ENCODE peak calls at places on chromosome 17, in five cellular contexts. D, S, U, I and W are unnamed samples.

GRCh38 chr17:50763716-50764450 is 3.4 kb downstream of the ANKRD40CL start:
- DNase-seq in D (no peak), U (no peak), S (no peak), I (no peak), W (no peak)

GRCh38 chr17:69870751-69871199 is 204.2 kb upstream of the KCNJ16 start:
- DNase-seq in S (no peak), I (no peak), U (no peak), D (no peak), W (no peak)

GRCh38 chr17:41446806-41447205 is 6.0 kb upstream of the KRT38 start:
- DNase-seq in S (no peak), D (no peak), U (no peak), I (no peak), W (no peak)

GRCh38 chr17:58326609-58327341 is 1.8 kb downstream of the TSPOAP1 start:
- DNase-seq in D (no peak), U (no peak), I (no peak), S (no peak), W (peak; percentile 22)

GRCh38 chr17:18031955-18032354 is 7.0 kb downstream of the ATPAF2 start:
- DNase-seq in S (no peak), D (no peak), U (no peak), I (no peak), W (no peak)

GRCh38 chr17:49849711-49850610 is 2.1 kb upstream of the TAC4 start:
- DNase-seq in S (no peak), D (no peak), U (no peak), I (no peak), W (no peak)

GRCh38 chr17:17778308-17779014 is 58.3 kb downstream of the SREBF1 start:
- DNase-seq in I (no peak), S (no peak), D (no peak), U (no peak), W (peak; percentile 68)

GRCh38 chr17:70597774-70598173 is 428.4 kb downstream of the KCNJ2 start:
- DNase-seq in S (no peak), I (no peak), U (no peak), D (no peak), W (no peak)

GRCh38 chr17:38621538-38621937 is 15.8 kb upstream of the SRCIN1 start:
- DNase-seq in S (no peak), U (no peak), I (no peak), D (peak; percentile 14), W (no peak)

GRCh38 chr17:41464682-41465081 is 2.5 kb downstream of the KRT32 start:
- DNase-seq in U (no peak), S (no peak), I (peak; percentile 79), D (no peak), W (no peak)

DNA sequence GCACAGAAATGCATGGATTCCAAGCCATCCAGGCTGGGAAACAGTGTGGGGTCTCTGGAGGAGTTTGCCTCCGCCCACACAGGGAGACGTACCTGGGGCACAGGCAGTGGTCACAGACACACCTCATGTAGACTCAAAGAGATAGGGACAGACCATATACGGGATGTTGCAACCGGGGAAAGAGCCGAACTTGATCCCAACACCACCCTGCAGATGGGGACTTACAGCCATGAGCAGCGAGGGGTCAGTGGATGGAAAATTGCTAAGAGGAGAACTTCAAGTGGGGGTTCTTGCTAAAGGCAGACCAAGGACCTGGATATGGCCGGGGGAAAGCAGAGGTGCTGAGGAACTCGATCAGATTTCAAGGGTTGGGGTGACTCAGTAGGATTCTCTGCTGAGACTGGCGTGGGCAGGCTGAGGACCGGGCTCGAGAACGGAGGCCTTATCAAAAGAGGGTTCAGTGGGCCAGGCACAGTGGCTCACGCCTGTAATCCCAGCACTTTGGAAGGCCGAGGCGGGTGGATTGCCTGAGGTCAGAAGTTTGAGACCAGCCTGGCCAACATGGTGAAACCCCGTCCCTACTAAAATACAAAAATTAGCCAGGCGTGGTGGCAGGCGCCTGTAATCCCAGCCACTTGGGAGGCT is 12.0 kb upstream of the DNAH17 start:
- DNase-seq in D (no peak), I (no peak), U (no peak), S (peak; percentile 43), W (no peak)
- TF ChIP-seq CHD2 in D (no peak), I (no peak), U (no peak), S (no peak), W (no peak)

GRCh38 chr17:28737316-28737715 is 6.5 kb upstream of the TRAF4 start:
- DNase-seq in U (no peak), S (no peak), I (no peak), D (no peak), W (no peak)

GRCh38 chr17:28738680-28739384 is 5.0 kb upstream of the TRAF4 start:
- DNase-seq in I (no peak), D (no peak), S (no peak), U (peak; percentile 72), W (no peak)

GRCh38 chr17:28735242-28735722 is 6.7 kb downstream of the NEK8 start:
- DNase-seq in S (no peak), D (no peak), U (no peak), I (no peak), W (no peak)

GRCh38 chr17:28740406-28741357 is 3.1 kb upstream of the TRAF4 start:
- DNase-seq in D (no peak), S (no peak), U (no peak), I (no peak), W (no peak)

DNA sequence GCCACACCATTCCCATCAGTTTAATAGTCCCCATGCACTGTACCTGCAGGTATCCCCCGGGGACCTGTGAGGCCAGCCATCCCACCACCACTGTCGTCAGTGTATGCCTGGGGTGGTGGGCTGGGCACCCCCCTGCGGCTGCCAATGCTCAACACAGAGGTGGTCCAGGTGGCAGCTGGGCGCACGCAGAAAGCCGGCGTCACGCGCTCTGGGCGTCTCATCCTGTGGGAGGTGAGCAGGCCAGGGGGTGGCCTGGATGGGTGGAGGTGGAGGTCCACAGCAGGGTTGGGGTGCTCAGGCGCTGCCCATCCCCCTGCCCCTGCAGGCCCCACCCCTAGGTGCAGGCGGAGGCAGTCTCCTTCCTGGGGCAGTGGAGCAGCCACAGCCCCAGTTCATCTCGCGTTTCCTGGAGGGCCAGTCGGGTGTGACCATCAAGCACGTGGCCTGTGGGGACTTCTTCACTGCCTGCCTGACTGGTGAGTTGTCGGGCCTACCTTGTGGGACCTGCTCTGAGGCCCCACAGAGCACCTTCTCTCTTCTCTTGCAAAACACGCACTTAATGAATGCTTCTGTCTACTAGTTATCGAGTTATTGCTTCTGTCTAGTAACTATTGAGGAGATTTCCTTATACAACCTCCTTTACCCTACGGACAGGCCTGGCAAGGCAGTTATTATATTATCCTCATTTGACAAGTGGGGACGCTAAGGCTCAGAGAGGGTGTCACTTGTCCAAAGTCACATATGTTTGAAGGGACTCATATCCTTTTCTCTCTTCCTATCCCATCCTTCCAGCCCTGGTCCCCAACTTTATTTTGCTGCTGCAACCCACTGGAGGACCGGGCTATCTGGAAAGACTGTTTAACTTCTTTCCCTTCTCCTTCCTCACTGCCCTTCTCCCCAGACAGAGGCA is 5.8 kb upstream of the TRAF4 start:
- DNase-seq in U (peak; percentile 89), S (no peak), I (no peak), D (no peak), W (no peak)
- TF ChIP-seq CHD2 in U (peak; percentile 96), S (no peak), I (no peak), D (no peak), W (no peak)

GRCh38 chr17:59800530-59800942 is 92.2 kb downstream of the TUBD1 start:
- DNase-seq in S (no peak), D (no peak), U (no peak), I (no peak), W (no peak)
- TF ChIP-seq CHD2 in S (no peak), D (no peak), U (no peak), I (no peak), W (no peak)

DNA sequence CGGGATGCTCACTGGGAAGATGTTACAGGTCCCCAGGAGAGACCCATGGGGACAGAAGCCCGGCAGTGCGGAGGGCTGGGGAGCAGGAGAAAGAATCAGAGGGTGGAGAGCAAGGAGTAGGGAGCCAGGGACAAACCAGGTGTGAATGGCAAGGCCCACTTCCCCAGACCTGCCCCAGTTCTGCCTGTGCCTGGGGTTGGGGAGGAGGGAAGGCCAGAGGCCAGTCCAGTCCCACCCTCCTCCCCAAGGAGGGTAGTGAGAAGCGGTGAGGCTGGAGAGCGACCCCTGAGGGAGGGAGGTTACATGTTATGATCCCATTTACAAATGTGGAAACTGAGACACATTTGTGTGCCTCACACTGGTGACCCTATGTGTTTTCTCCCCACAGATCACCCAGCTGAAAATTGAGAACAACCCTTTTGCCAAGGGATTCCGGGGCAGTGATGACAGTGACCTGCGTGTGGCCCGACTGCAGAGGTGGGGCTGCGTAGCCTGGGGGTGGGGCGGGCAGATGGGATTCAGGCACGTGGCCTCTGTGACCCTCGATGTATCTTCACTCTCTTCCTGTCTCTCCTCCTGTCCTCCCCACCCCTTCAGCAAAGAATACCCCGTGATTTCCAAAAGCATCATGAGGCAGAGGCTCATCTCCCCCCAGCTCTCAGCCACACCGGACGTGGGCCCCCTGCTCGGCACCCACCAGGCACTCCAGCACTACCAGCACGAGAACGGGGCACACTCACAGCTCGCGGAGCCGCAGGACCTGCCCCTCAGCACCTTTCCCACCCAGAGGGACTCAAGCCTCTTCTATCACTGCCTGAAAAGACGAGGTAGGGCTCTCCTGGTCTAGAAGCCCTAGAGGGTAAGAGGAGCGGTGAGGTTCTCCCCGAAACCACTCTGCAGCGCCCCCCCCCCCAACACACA is 27.5 kb downstream of the TBX4 start:
- DNase-seq in S (no peak), I (no peak), D (peak; percentile 44), U (no peak), W (no peak)
- TF ChIP-seq CHD2 in S (no peak), I (no peak), D (no peak), U (no peak), W (no peak)

DNA sequence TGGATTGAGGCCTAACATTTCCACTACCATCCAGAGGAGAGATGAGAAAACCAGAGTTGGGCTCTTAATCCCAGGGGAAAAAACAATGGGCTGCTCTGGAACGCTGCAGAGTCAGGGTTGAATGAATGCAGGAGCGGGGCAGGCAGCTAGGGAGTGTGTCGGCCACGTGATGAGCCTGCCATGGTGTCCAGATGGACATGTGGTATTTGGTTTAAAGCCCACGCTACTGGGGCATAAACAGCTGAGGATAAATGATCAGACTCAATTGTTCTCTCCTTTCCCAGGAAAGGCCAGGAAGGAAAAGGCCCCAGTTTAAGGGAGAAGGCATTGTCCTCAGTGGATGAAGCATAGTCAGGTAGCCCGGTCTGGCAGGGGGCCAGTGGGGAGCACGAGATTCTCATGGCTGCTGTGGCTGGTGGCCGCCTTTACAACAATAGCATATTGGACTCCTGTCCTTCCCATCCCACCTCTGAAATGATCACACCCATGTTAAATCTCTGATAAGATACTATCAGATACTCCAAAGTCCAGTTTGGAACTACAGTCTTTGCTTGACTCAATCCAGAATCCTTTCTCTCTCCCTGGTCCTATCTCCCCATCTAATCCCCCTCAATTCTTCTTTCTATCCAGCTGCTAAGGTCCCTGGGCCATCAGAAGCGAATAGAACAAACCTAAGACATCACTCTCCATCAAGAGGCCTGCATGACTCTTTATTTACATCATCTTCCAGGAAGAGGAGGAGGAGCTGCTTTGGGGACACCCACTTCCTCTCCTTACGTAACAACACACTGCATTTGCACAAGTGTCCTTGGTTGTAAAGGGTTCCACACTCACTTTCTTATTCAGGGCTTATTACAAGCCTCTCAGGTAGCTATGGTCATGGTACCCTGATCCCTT is 20.4 kb downstream of the CA4 start:
- DNase-seq in I (no peak), U (no peak), S (peak; percentile 35), D (no peak), W (no peak)
- TF ChIP-seq CHD2 in I (no peak), U (no peak), S (no peak), D (no peak), W (no peak)